ENCODE peak calls at places on chromosomes 7 and 10, in four cellular contexts. One of them, this sample, is unnamed.
A peak's percentile ranks its signal among the peaks of the same experiment; 100 is the strongest.

GRCh38 chr10:47351899-47352815 is 4.0 kb downstream of the RBP3 start:
- DNase-seq in SK-N-MC: no peak
- DNase-seq in caudate nucleus: no peak
- DNase-seq in uterus: no peak
- DNase-seq in this sample: no peak

GRCh38 chr10:77915299-77916105 is 11.1 kb downstream of the DLG5 start:
- DNase-seq in SK-N-MC: no peak
- DNase-seq in caudate nucleus: no peak
- DNase-seq in uterus: no peak
- DNase-seq in this sample: no peak

GRCh38 chr7:27091125-27091524 is 4.7 kb downstream of the HOXA1 start:
- DNase-seq in SK-N-MC: no peak
- DNase-seq in caudate nucleus: no peak
- DNase-seq in uterus: no peak
- DNase-seq in this sample: no peak

GRCh38 chr10:97095701-97096300 is 90.0 kb downstream of the SLIT1 start:
- DNase-seq in SK-N-MC: no peak
- DNase-seq in caudate nucleus: no peak
- DNase-seq in uterus: no peak
- DNase-seq in this sample: no peak

GRCh38 chr10:35368485-35369048 is 32.3 kb downstream of the CCNY start:
- DNase-seq in SK-N-MC: no peak
- DNase-seq in caudate nucleus: no peak
- DNase-seq in uterus: no peak
- DNase-seq in this sample: no peak

GRCh38 chr10:85111271-85111670 is 782.9 kb downstream of the CCSER2 start:
- DNase-seq in SK-N-MC: no peak
- DNase-seq in caudate nucleus: no peak
- DNase-seq in uterus: no peak
- DNase-seq in this sample: no peak

GRCh38 chr10:132248455-132249231 is 59.1 kb downstream of the STK32C start:
- DNase-seq in SK-N-MC: no peak
- DNase-seq in caudate nucleus: peak; percentile 44
- DNase-seq in uterus: no peak
- DNase-seq in this sample: no peak

GRCh38 chr10:77493851-77494788 is 143.5 kb downstream of the KCNMA1 start:
- DNase-seq in SK-N-MC: no peak
- DNase-seq in caudate nucleus: no peak
- DNase-seq in uterus: no peak
- DNase-seq in this sample: no peak

GRCh38 chr10:49044293-49045217 is 70.8 kb downstream of the VSTM4 start:
- DNase-seq in SK-N-MC: no peak
- DNase-seq in caudate nucleus: no peak
- DNase-seq in uterus: no peak
- DNase-seq in this sample: no peak

GRCh38 chr10:3783313-3783689 is 1.7 kb downstream of the KLF6 start:
- DNase-seq in SK-N-MC: no peak
- DNase-seq in caudate nucleus: no peak
- DNase-seq in uterus: peak; percentile 76
- DNase-seq in this sample: no peak

GRCh38 chr7:65971021-65971420 is 11.0 kb downstream of the GUSB start:
- DNase-seq in SK-N-MC: no peak
- DNase-seq in caudate nucleus: no peak
- DNase-seq in uterus: no peak
- DNase-seq in this sample: no peak

GRCh38 chr10:129929343-129930297 is 34.5 kb downstream of the EBF3 start:
- DNase-seq in SK-N-MC: no peak
- DNase-seq in caudate nucleus: no peak
- DNase-seq in uterus: no peak
- DNase-seq in this sample: no peak

GRCh38 chr10:114389429-114389828 is 14.9 kb downstream of the AFAP1L2 start:
- DNase-seq in SK-N-MC: no peak
- DNase-seq in caudate nucleus: no peak
- DNase-seq in uterus: peak; percentile 76
- DNase-seq in this sample: no peak

GRCh38 chr7:16985621-16986020 is 103.8 kb upstream of the AGR3 start:
- DNase-seq in SK-N-MC: no peak
- DNase-seq in caudate nucleus: no peak
- DNase-seq in uterus: no peak
- DNase-seq in this sample: no peak

GRCh38 chr10:95475827-95476481 is 85.2 kb downstream of the SORBS1 start:
- DNase-seq in SK-N-MC: no peak
- DNase-seq in caudate nucleus: no peak
- DNase-seq in uterus: no peak
- DNase-seq in this sample: no peak

GRCh38 chr7:26143298-26144044 is 8.5 kb upstream of the NFE2L3 start:
- DNase-seq in SK-N-MC: no peak
- DNase-seq in caudate nucleus: no peak
- DNase-seq in uterus: no peak
- DNase-seq in this sample: no peak

GRCh38 chr10:100353770-100354485 is 6.9 kb downstream of the SCD start:
- DNase-seq in SK-N-MC: no peak
- DNase-seq in caudate nucleus: no peak
- DNase-seq in uterus: no peak
- DNase-seq in this sample: no peak

GRCh38 chr10:100349087-100349486 is 2.1 kb downstream of the SCD start:
- DNase-seq in SK-N-MC: no peak
- DNase-seq in caudate nucleus: no peak
- DNase-seq in uterus: no peak
- DNase-seq in this sample: no peak

GRCh38 chr10:100349672-100350071 is 2.6 kb downstream of the SCD start:
- DNase-seq in SK-N-MC: no peak
- DNase-seq in caudate nucleus: no peak
- DNase-seq in uterus: no peak
- DNase-seq in this sample: no peak

GRCh38 chr10:100348389-100348927 is 1.4 kb downstream of the SCD start:
- DNase-seq in SK-N-MC: no peak
- DNase-seq in caudate nucleus: no peak
- DNase-seq in uterus: no peak
- DNase-seq in this sample: no peak

GRCh38 chr10:100350914-100351485 is 4.0 kb downstream of the SCD start:
- DNase-seq in SK-N-MC: no peak
- DNase-seq in caudate nucleus: no peak
- DNase-seq in uterus: no peak
- DNase-seq in this sample: no peak
- H3K27ac ChIP-seq in SK-N-MC: no peak overlapping the region
- H3K27ac ChIP-seq in caudate nucleus: peak overlapping the region; percentile 85
- H3K27ac ChIP-seq in uterus: no peak overlapping the region
- H3K27ac ChIP-seq in this sample: no peak overlapping the region

GRCh38 chr10:17212802-17213204 is 11.3 kb upstream of the TRDMT1 start:
- DNase-seq in SK-N-MC: no peak
- DNase-seq in caudate nucleus: no peak
- DNase-seq in uterus: no peak
- DNase-seq in this sample: no peak
- H3K27ac ChIP-seq in SK-N-MC: no peak overlapping the region
- H3K27ac ChIP-seq in caudate nucleus: no peak overlapping the region
- H3K27ac ChIP-seq in uterus: no peak overlapping the region
- H3K27ac ChIP-seq in this sample: no peak overlapping the region

GRCh38 chr7:2520131-2520807 is 695 bp downstream of the LFNG start:
- DNase-seq in SK-N-MC: no peak
- DNase-seq in caudate nucleus: no peak
- DNase-seq in uterus: no peak
- DNase-seq in this sample: no peak

GRCh38 chr7:2520808-2521146 is 1.2 kb downstream of the LFNG start:
- DNase-seq in SK-N-MC: no peak
- DNase-seq in caudate nucleus: no peak
- DNase-seq in uterus: no peak
- DNase-seq in this sample: no peak

GRCh38 chr7:2521952-2522591 is 2.5 kb downstream of the LFNG start:
- DNase-seq in SK-N-MC: no peak
- DNase-seq in caudate nucleus: no peak
- DNase-seq in uterus: no peak
- DNase-seq in this sample: peak; percentile 59

GRCh38 chr7:2522780-2523433 is 3.3 kb downstream of the LFNG start:
- DNase-seq in SK-N-MC: no peak
- DNase-seq in caudate nucleus: no peak
- DNase-seq in uterus: no peak
- DNase-seq in this sample: no peak

GRCh38 chr7:2521341-2521745 is 1.8 kb downstream of the LFNG start:
- DNase-seq in SK-N-MC: no peak
- DNase-seq in caudate nucleus: no peak
- DNase-seq in uterus: no peak
- DNase-seq in this sample: no peak
- H3K27ac ChIP-seq in SK-N-MC: no peak overlapping the region
- H3K27ac ChIP-seq in caudate nucleus: peak overlapping the region; percentile 52
- H3K27ac ChIP-seq in uterus: peak overlapping the region; percentile 67
- H3K27ac ChIP-seq in this sample: peak overlapping the region; percentile 79

GRCh38 chr10:79184649-79185048 is 115.9 kb downstream of the ZMIZ1 start:
- DNase-seq in SK-N-MC: no peak
- DNase-seq in caudate nucleus: no peak
- DNase-seq in uterus: no peak
- DNase-seq in this sample: no peak

GRCh38 chr10:79185796-79186374 is 117.1 kb downstream of the ZMIZ1 start:
- DNase-seq in SK-N-MC: no peak
- DNase-seq in caudate nucleus: no peak
- DNase-seq in uterus: no peak
- DNase-seq in this sample: no peak

GRCh38 chr10:79184141-79184625 is 115.4 kb downstream of the ZMIZ1 start:
- DNase-seq in SK-N-MC: no peak
- DNase-seq in caudate nucleus: no peak
- DNase-seq in uterus: no peak
- DNase-seq in this sample: peak; percentile 69

GRCh38 chr10:79186742-79187544 is 118.2 kb downstream of the ZMIZ1 start:
- DNase-seq in SK-N-MC: no peak
- DNase-seq in caudate nucleus: no peak
- DNase-seq in uterus: no peak
- DNase-seq in this sample: no peak

DNA sequence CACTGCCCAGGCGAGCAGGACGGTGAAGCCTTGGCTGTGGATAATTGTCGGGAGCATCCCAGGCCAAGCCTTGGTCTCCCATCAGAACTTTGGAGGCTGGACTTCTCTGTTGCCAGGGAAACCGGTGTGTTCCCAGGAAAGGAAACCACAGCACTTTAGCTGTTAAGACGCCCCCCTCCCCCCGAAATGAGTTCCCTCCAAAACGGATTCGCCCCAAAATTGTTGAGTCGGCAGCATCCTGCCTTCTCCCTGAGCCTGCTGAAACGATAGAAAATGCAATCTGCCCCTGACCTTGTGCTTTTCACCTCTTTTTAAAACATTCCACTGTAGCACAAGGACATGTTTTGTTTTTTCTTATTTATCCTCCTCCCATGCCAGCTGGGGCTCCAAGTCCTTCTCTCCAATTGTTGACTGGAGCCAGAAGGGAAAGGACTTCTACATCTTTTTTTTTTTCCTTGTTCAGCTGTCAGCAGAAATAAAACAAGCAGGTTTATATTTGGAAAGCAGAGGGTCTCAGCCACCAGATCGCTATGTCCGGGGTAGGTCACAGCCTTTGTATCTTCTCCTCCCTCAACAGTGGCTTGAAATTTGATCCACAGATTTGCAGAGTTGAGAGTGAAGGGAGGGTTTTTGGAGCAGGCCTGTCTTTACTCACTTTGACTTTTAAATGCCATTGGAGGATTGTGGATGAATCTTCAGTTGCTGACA is 116.5 kb downstream of the ZMIZ1 start:
- DNase-seq in SK-N-MC: no peak
- DNase-seq in caudate nucleus: no peak
- DNase-seq in uterus: peak; percentile 66
- DNase-seq in this sample: no peak
- H3K27ac ChIP-seq in SK-N-MC: no peak overlapping the region
- H3K27ac ChIP-seq in caudate nucleus: no peak overlapping the region
- H3K27ac ChIP-seq in uterus: peak overlapping the region; percentile 78
- H3K27ac ChIP-seq in this sample: peak overlapping the region; percentile 34